ENCODE peak calls at places on chromosomes 1 and 21, in six cellular contexts. One of them, this sample, is unnamed.

GRCh38 chr1:210262897-210263272 is 30.3 kb downstream of the SERTAD4 start:
- DNase-seq in colonic mucosa: no peak
- DNase-seq in psoas muscle: no peak
- DNase-seq in WTC11: no peak
- DNase-seq in Calu3: no peak
- DNase-seq in tibial nerve: no peak
- DNase-seq in this sample: no peak

GRCh38 chr1:180486092-180486491 is 16.3 kb downstream of the ACBD6 start:
- DNase-seq in tibial nerve: no peak
- DNase-seq in WTC11: no peak
- DNase-seq in psoas muscle: no peak
- DNase-seq in Calu3: no peak
- DNase-seq in colonic mucosa: no peak
- DNase-seq in this sample: no peak

GRCh38 chr1:19081218-19081893 is 124.9 kb upstream of the IFFO2 start:
- DNase-seq in Calu3: no peak
- DNase-seq in WTC11: no peak
- DNase-seq in psoas muscle: peak
- DNase-seq in tibial nerve: no peak
- DNase-seq in colonic mucosa: peak
- DNase-seq in this sample: no peak

GRCh38 chr1:7454052-7454815 is 316.9 kb upstream of the VAMP3 start:
- DNase-seq in WTC11: peak
- DNase-seq in Calu3: peak
- DNase-seq in psoas muscle: no peak
- DNase-seq in tibial nerve: no peak
- DNase-seq in colonic mucosa: peak
- DNase-seq in this sample: no peak

GRCh38 chr21:34205811-34206635 is 132.6 kb downstream of the MRPS6 start:
- DNase-seq in WTC11: no peak
- DNase-seq in colonic mucosa: no peak
- DNase-seq in tibial nerve: no peak
- DNase-seq in Calu3: no peak
- DNase-seq in psoas muscle: no peak
- DNase-seq in this sample: no peak

GRCh38 chr1:29197590-29197924 is 15.9 kb upstream of the SRSF4 start:
- DNase-seq in WTC11: peak
- DNase-seq in colonic mucosa: peak
- DNase-seq in tibial nerve: no peak
- DNase-seq in psoas muscle: no peak
- DNase-seq in Calu3: peak
- DNase-seq in this sample: no peak

GRCh38 chr1:40919475-40920011 is 57.4 kb upstream of the CITED4 start:
- DNase-seq in colonic mucosa: no peak
- DNase-seq in psoas muscle: no peak
- DNase-seq in Calu3: peak
- DNase-seq in WTC11: no peak
- DNase-seq in tibial nerve: no peak
- DNase-seq in this sample: no peak

GRCh38 chr1:94061513-94062443 is 59.2 kb downstream of the ABCA4 start:
- DNase-seq in WTC11: peak
- DNase-seq in Calu3: peak
- DNase-seq in tibial nerve: peak
- DNase-seq in colonic mucosa: peak
- DNase-seq in psoas muscle: peak
- DNase-seq in this sample: no peak

GRCh38 chr1:68045511-68046180 is 4.8 kb downstream of the DIRAS3 start:
- DNase-seq in psoas muscle: no peak
- DNase-seq in colonic mucosa: no peak
- DNase-seq in WTC11: no peak
- DNase-seq in Calu3: no peak
- DNase-seq in tibial nerve: no peak
- DNase-seq in this sample: no peak

GRCh38 chr1:93707956-93708355 is 26.3 kb upstream of the BCAR3 start:
- DNase-seq in WTC11: no peak
- DNase-seq in colonic mucosa: no peak
- DNase-seq in tibial nerve: no peak
- DNase-seq in Calu3: no peak
- DNase-seq in psoas muscle: no peak
- DNase-seq in this sample: no peak

GRCh38 chr1:34398916-34399275 is 222.2 kb downstream of the C1orf94 start:
- DNase-seq in psoas muscle: no peak
- DNase-seq in WTC11: peak
- DNase-seq in colonic mucosa: no peak
- DNase-seq in Calu3: no peak
- DNase-seq in tibial nerve: no peak
- DNase-seq in this sample: no peak

GRCh38 chr1:236168716-236169429 is 26.5 kb downstream of the GPR137B start:
- DNase-seq in colonic mucosa: peak
- DNase-seq in tibial nerve: peak
- DNase-seq in WTC11: peak
- DNase-seq in Calu3: peak
- DNase-seq in psoas muscle: peak
- DNase-seq in this sample: peak

GRCh38 chr1:4171480-4172450 is 271.7 kb upstream of the C1orf174 start:
- DNase-seq in colonic mucosa: no peak
- DNase-seq in tibial nerve: no peak
- DNase-seq in psoas muscle: no peak
- DNase-seq in Calu3: no peak
- DNase-seq in WTC11: no peak
- DNase-seq in this sample: no peak

GRCh38 chr1:8847990-8848389 is 30.5 kb downstream of the ENO1 start:
- DNase-seq in Calu3: no peak
- DNase-seq in tibial nerve: no peak
- DNase-seq in WTC11: no peak
- DNase-seq in colonic mucosa: peak
- DNase-seq in psoas muscle: no peak
- DNase-seq in this sample: no peak

GRCh38 chr1:221408117-221408516 is 333.8 kb downstream of the DUSP10 start:
- DNase-seq in colonic mucosa: no peak
- DNase-seq in WTC11: no peak
- DNase-seq in tibial nerve: no peak
- DNase-seq in psoas muscle: no peak
- DNase-seq in Calu3: no peak
- DNase-seq in this sample: no peak

GRCh38 chr21:42118901-42119300 is 47.8 kb downstream of the UMODL1 start:
- DNase-seq in tibial nerve: no peak
- DNase-seq in colonic mucosa: no peak
- DNase-seq in Calu3: no peak
- DNase-seq in WTC11: no peak
- DNase-seq in psoas muscle: peak
- DNase-seq in this sample: no peak

GRCh38 chr1:201702936-201703335 is 126.0 kb upstream of the IPO9 start:
- DNase-seq in tibial nerve: no peak
- DNase-seq in psoas muscle: no peak
- DNase-seq in WTC11: peak
- DNase-seq in Calu3: no peak
- DNase-seq in colonic mucosa: peak
- DNase-seq in this sample: no peak

GRCh38 chr1:171814692-171815091 is 26.6 kb upstream of the DNM3 start:
- DNase-seq in colonic mucosa: no peak
- DNase-seq in Calu3: no peak
- DNase-seq in tibial nerve: no peak
- DNase-seq in WTC11: no peak
- DNase-seq in psoas muscle: no peak
- DNase-seq in this sample: no peak

GRCh38 chr21:27795418-27795817 is 828.5 kb upstream of the ADAMTS5 start:
- DNase-seq in tibial nerve: no peak
- DNase-seq in colonic mucosa: no peak
- DNase-seq in WTC11: no peak
- DNase-seq in psoas muscle: no peak
- DNase-seq in Calu3: no peak
- DNase-seq in this sample: no peak

GRCh38 chr1:184975208-184975875 is 1.0 kb upstream of the NIBAN1 start:
- DNase-seq in Calu3: no peak
- DNase-seq in WTC11: no peak
- DNase-seq in colonic mucosa: no peak
- DNase-seq in psoas muscle: no peak
- DNase-seq in tibial nerve: no peak
- DNase-seq in this sample: no peak

GRCh38 chr1:235948774-235949427 is 82.2 kb upstream of the LYST start:
- DNase-seq in colonic mucosa: peak
- DNase-seq in WTC11: no peak
- DNase-seq in Calu3: no peak
- DNase-seq in tibial nerve: no peak
- DNase-seq in psoas muscle: no peak
- DNase-seq in this sample: no peak

GRCh38 chr1:27372808-27373690 is 1.6 kb downstream of the FCN3 start:
- DNase-seq in Calu3: no peak
- DNase-seq in tibial nerve: no peak
- DNase-seq in colonic mucosa: no peak
- DNase-seq in psoas muscle: no peak
- DNase-seq in WTC11: peak
- DNase-seq in this sample: no peak

GRCh38 chr1:178134061-178134460 is 40.2 kb downstream of the RASAL2 start:
- DNase-seq in WTC11: no peak
- DNase-seq in tibial nerve: no peak
- DNase-seq in psoas muscle: no peak
- DNase-seq in Calu3: no peak
- DNase-seq in colonic mucosa: peak
- DNase-seq in this sample: no peak

GRCh38 chr21:45381865-45382697 is 22.9 kb upstream of the COL18A1 start:
- DNase-seq in Calu3: no peak
- DNase-seq in tibial nerve: no peak
- DNase-seq in colonic mucosa: no peak
- DNase-seq in psoas muscle: peak
- DNase-seq in WTC11: peak
- DNase-seq in this sample: no peak

GRCh38 chr1:97920275-97920831 is 481 bp downstream of the DPYD start:
- DNase-seq in Calu3: no peak
- DNase-seq in tibial nerve: no peak
- DNase-seq in colonic mucosa: peak
- DNase-seq in WTC11: no peak
- DNase-seq in psoas muscle: no peak
- DNase-seq in this sample: no peak

GRCh38 chr1:226908913-226909312 is 31.2 kb upstream of the COQ8A start:
- DNase-seq in WTC11: no peak
- DNase-seq in Calu3: no peak
- DNase-seq in tibial nerve: no peak
- DNase-seq in psoas muscle: no peak
- DNase-seq in colonic mucosa: no peak
- DNase-seq in this sample: no peak

GRCh38 chr21:41970751-41971653 is 17.2 kb upstream of the C2CD2 start:
- DNase-seq in WTC11: no peak
- DNase-seq in tibial nerve: no peak
- DNase-seq in Calu3: no peak
- DNase-seq in colonic mucosa: peak
- DNase-seq in psoas muscle: peak
- DNase-seq in this sample: no peak

GRCh38 chr1:42981406-42981805 is 22.7 kb upstream of the SLC2A1 start:
- DNase-seq in WTC11: no peak
- DNase-seq in psoas muscle: no peak
- DNase-seq in Calu3: no peak
- DNase-seq in tibial nerve: no peak
- DNase-seq in colonic mucosa: no peak
- DNase-seq in this sample: no peak

GRCh38 chr1:42340093-42340492 is 5.1 kb upstream of the FOXJ3 start:
- DNase-seq in WTC11: no peak
- DNase-seq in Calu3: peak
- DNase-seq in psoas muscle: no peak
- DNase-seq in tibial nerve: no peak
- DNase-seq in colonic mucosa: peak
- DNase-seq in this sample: no peak

GRCh38 chr1:151370211-151370911 is 2.1 kb downstream of the SELENBP1 start:
- DNase-seq in psoas muscle: peak
- DNase-seq in Calu3: no peak
- DNase-seq in tibial nerve: no peak
- DNase-seq in colonic mucosa: peak
- DNase-seq in WTC11: no peak
- DNase-seq in this sample: no peak

GRCh38 chr1:25031601-25031965 is 101.5 kb upstream of the RUNX3 start:
- DNase-seq in Calu3: no peak
- DNase-seq in colonic mucosa: no peak
- DNase-seq in psoas muscle: no peak
- DNase-seq in tibial nerve: no peak
- DNase-seq in WTC11: no peak
- DNase-seq in this sample: no peak

DNA sequence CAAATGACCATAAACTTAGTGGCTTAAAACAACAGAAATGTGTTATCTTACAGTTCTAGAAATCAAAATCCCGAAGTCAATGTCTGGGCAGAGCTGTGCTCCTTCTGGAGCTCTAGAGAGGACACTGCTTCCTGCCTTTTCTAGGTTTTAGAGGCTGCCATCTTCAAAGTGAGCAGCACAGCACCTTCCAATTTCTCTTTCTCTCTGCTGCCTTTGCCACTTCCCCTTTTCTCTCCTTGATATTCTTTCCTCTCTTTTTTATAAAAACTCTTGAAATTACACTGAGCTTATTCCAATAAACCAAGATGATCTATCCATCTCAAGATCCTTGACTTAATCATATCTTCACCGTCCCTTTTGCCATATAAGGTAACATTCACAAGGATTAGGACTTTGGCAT is 616.9 kb downstream of the PLPP3 start:
- DNase-seq in WTC11: no peak
- DNase-seq in Calu3: no peak
- DNase-seq in psoas muscle: no peak
- DNase-seq in colonic mucosa: no peak
- DNase-seq in tibial nerve: no peak
- DNase-seq in this sample: no peak
- TF ChIP-seq CTCF in WTC11: no peak
- TF ChIP-seq CTCF in Calu3: no peak
- TF ChIP-seq CTCF in psoas muscle: no peak
- TF ChIP-seq CTCF in colonic mucosa: no peak
- TF ChIP-seq CTCF in tibial nerve: no peak
- TF ChIP-seq CTCF in this sample: no peak

DNA sequence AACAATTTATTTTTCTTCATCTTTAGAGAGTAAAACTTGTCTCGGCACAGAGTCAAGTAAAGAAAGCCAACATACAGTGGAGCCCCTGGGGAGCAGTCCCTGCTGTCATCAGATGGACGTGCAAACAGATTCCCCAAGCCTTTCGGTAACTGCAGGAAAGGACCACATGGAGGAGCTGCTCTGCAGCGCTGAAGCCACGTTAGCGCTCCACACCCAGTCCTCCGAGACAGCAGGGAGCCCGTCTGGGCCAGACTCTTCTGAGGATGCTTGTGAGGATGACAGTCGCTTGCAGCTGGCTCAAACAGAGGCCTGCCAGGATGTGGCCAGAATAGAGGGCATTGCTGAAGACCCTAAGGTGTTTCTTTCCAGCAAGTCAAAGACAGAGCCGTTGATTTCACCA is 77.1 kb upstream of the SCCPDH start:
- DNase-seq in WTC11: peak
- DNase-seq in psoas muscle: peak
- DNase-seq in tibial nerve: no peak
- DNase-seq in Calu3: no peak
- DNase-seq in colonic mucosa: peak
- DNase-seq in this sample: no peak
- TF ChIP-seq CTCF in WTC11: no peak
- TF ChIP-seq CTCF in psoas muscle: peak
- TF ChIP-seq CTCF in tibial nerve: peak
- TF ChIP-seq CTCF in Calu3: no peak
- TF ChIP-seq CTCF in colonic mucosa: peak
- TF ChIP-seq CTCF in this sample: no peak

GRCh38 chr1:88552226-88552625 is 131.8 kb upstream of the PKN2 start:
- DNase-seq in WTC11: no peak
- DNase-seq in psoas muscle: no peak
- DNase-seq in tibial nerve: no peak
- DNase-seq in colonic mucosa: no peak
- DNase-seq in Calu3: no peak
- DNase-seq in this sample: no peak
- TF ChIP-seq CTCF in WTC11: no peak
- TF ChIP-seq CTCF in psoas muscle: no peak
- TF ChIP-seq CTCF in tibial nerve: no peak
- TF ChIP-seq CTCF in colonic mucosa: no peak
- TF ChIP-seq CTCF in Calu3: no peak
- TF ChIP-seq CTCF in this sample: no peak

GRCh38 chr1:183306317-183307042 is 111.7 kb downstream of the NMNAT2 start:
- DNase-seq in psoas muscle: no peak
- DNase-seq in tibial nerve: no peak
- DNase-seq in Calu3: no peak
- DNase-seq in colonic mucosa: no peak
- DNase-seq in WTC11: no peak
- DNase-seq in this sample: no peak
- TF ChIP-seq CTCF in psoas muscle: peak
- TF ChIP-seq CTCF in tibial nerve: no peak
- TF ChIP-seq CTCF in Calu3: peak
- TF ChIP-seq CTCF in colonic mucosa: peak
- TF ChIP-seq CTCF in WTC11: peak
- TF ChIP-seq CTCF in this sample: no peak

This sample was measured in mesothelial cell of epicardium.